ENCODE peak calls at places on chromosome 3, in seven cellular contexts. One of them, this sample, is unnamed. For H3K27me3, the result is how much of the 10 kb centered on the place peaks cover.

GRCh38 chr3:184764176-184764575 is 47.8 kb upstream of the VPS8 start:
- DNase-seq in heart right ventricle: no peak
- DNase-seq in CD8-positive, alpha-beta T cell: no peak
- DNase-seq in adipocyte: no peak
- DNase-seq in astrocyte: no peak
- DNase-seq in right cardiac atrium: no peak
- DNase-seq in left ventricle myocardium inferior: no peak
- DNase-seq in this sample: no peak

GRCh38 chr3:110227987-110228386 is 843.6 kb upstream of the NECTIN3 start:
- DNase-seq in heart right ventricle: no peak
- DNase-seq in right cardiac atrium: no peak
- DNase-seq in left ventricle myocardium inferior: no peak
- DNase-seq in adipocyte: no peak
- DNase-seq in astrocyte: no peak
- DNase-seq in CD8-positive, alpha-beta T cell: no peak
- DNase-seq in this sample: no peak

GRCh38 chr3:84893211-84893610 is 65.6 kb upstream of the CADM2 start:
- DNase-seq in right cardiac atrium: no peak
- DNase-seq in heart right ventricle: no peak
- DNase-seq in adipocyte: no peak
- DNase-seq in left ventricle myocardium inferior: no peak
- DNase-seq in astrocyte: no peak
- DNase-seq in CD8-positive, alpha-beta T cell: no peak
- DNase-seq in this sample: no peak

GRCh38 chr3:56484525-56485024 is 16.3 kb upstream of the ERC2 start:
- DNase-seq in astrocyte: no peak
- DNase-seq in CD8-positive, alpha-beta T cell: no peak
- DNase-seq in adipocyte: no peak
- DNase-seq in heart right ventricle: no peak
- DNase-seq in left ventricle myocardium inferior: no peak
- DNase-seq in right cardiac atrium: no peak
- DNase-seq in this sample: no peak

GRCh38 chr3:140244893-140245292 is 309.9 kb downstream of the CLSTN2 start:
- DNase-seq in left ventricle myocardium inferior: no peak
- DNase-seq in adipocyte: peak
- DNase-seq in astrocyte: peak
- DNase-seq in heart right ventricle: no peak
- DNase-seq in right cardiac atrium: no peak
- DNase-seq in CD8-positive, alpha-beta T cell: no peak
- DNase-seq in this sample: no peak

GRCh38 chr3:115146418-115147328 is at the start of gene ZBTB20:
- DNase-seq in left ventricle myocardium inferior: peak
- DNase-seq in astrocyte: peak
- DNase-seq in heart right ventricle: peak
- DNase-seq in adipocyte: peak
- DNase-seq in right cardiac atrium: peak
- DNase-seq in CD8-positive, alpha-beta T cell: peak
- DNase-seq in this sample: peak

GRCh38 chr3:177781686-177782161 is 584.4 kb upstream of the TBL1XR1 start:
- DNase-seq in astrocyte: peak
- DNase-seq in heart right ventricle: peak
- DNase-seq in adipocyte: peak
- DNase-seq in CD8-positive, alpha-beta T cell: no peak
- DNase-seq in left ventricle myocardium inferior: peak
- DNase-seq in right cardiac atrium: peak
- DNase-seq in this sample: peak

GRCh38 chr3:18194431-18194830 is 230.7 kb downstream of the SATB1 start:
- DNase-seq in adipocyte: no peak
- DNase-seq in heart right ventricle: no peak
- DNase-seq in right cardiac atrium: no peak
- DNase-seq in left ventricle myocardium inferior: no peak
- DNase-seq in CD8-positive, alpha-beta T cell: no peak
- DNase-seq in astrocyte: no peak
- DNase-seq in this sample: no peak

GRCh38 chr3:62046326-62046725 is 327.0 kb downstream of the FEZF2 start:
- DNase-seq in CD8-positive, alpha-beta T cell: no peak
- DNase-seq in left ventricle myocardium inferior: no peak
- DNase-seq in adipocyte: peak
- DNase-seq in heart right ventricle: no peak
- DNase-seq in astrocyte: peak
- DNase-seq in right cardiac atrium: no peak
- DNase-seq in this sample: peak

GRCh38 chr3:156626104-156626503 is 48.3 kb upstream of the TIPARP start:
- DNase-seq in astrocyte: peak
- DNase-seq in heart right ventricle: no peak
- DNase-seq in adipocyte: no peak
- DNase-seq in left ventricle myocardium inferior: no peak
- DNase-seq in CD8-positive, alpha-beta T cell: no peak
- DNase-seq in right cardiac atrium: no peak
- DNase-seq in this sample: no peak

GRCh38 chr3:120983321-120983665 is 75.3 kb downstream of the STXBP5L start:
- DNase-seq in astrocyte: no peak
- DNase-seq in CD8-positive, alpha-beta T cell: no peak
- DNase-seq in adipocyte: no peak
- DNase-seq in right cardiac atrium: no peak
- DNase-seq in heart right ventricle: no peak
- DNase-seq in left ventricle myocardium inferior: no peak
- DNase-seq in this sample: no peak

GRCh38 chr3:175985781-175986180 is 1126.6 kb downstream of the NAALADL2 start:
- DNase-seq in adipocyte: no peak
- DNase-seq in right cardiac atrium: no peak
- DNase-seq in astrocyte: no peak
- DNase-seq in left ventricle myocardium inferior: no peak
- DNase-seq in CD8-positive, alpha-beta T cell: no peak
- DNase-seq in heart right ventricle: no peak
- DNase-seq in this sample: no peak

GRCh38 chr3:175983369-175983768 is 1124.2 kb downstream of the NAALADL2 start:
- DNase-seq in right cardiac atrium: no peak
- DNase-seq in CD8-positive, alpha-beta T cell: no peak
- DNase-seq in adipocyte: peak
- DNase-seq in astrocyte: peak
- DNase-seq in left ventricle myocardium inferior: no peak
- DNase-seq in heart right ventricle: no peak
- DNase-seq in this sample: no peak

GRCh38 chr3:175989161-175989560 is 1130.0 kb downstream of the NAALADL2 start:
- DNase-seq in adipocyte: no peak
- DNase-seq in right cardiac atrium: peak
- DNase-seq in CD8-positive, alpha-beta T cell: no peak
- DNase-seq in astrocyte: no peak
- DNase-seq in left ventricle myocardium inferior: no peak
- DNase-seq in heart right ventricle: no peak
- DNase-seq in this sample: no peak

DNA sequence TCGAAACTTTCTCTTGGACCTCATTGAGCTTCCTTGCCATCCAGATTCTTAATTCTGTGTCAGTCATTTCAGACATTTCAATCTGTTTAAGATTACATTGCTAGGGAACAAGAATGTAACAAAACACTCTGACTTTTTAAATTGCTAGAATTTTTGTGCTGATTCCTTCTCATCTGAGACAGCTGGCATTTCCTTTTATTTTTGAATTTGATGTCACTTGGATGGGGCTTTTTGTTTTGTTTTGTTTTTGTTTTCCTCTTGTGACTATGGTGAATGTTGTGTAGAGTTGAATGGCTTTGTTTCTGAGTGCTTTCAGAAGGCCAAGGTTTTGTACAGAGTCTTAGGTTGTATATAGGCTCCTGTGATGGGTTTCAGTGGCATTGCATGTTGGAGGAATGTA is 1129.3 kb downstream of the NAALADL2 start:
- DNase-seq in heart right ventricle: no peak
- DNase-seq in left ventricle myocardium inferior: no peak
- DNase-seq in CD8-positive, alpha-beta T cell: no peak
- DNase-seq in astrocyte: no peak
- DNase-seq in adipocyte: peak
- DNase-seq in right cardiac atrium: no peak
- DNase-seq in this sample: peak
- H3K27me3 ChIP-seq in heart right ventricle: under half
- H3K27me3 ChIP-seq in left ventricle myocardium inferior: under half
- H3K27me3 ChIP-seq in CD8-positive, alpha-beta T cell: under half
- H3K27me3 ChIP-seq in astrocyte: under half
- H3K27me3 ChIP-seq in adipocyte: under half
- H3K27me3 ChIP-seq in right cardiac atrium: under half
- H3K27me3 ChIP-seq in this sample: under half

GRCh38 chr3:28575748-28576589 is 227.3 kb upstream of the AZI2 start:
- DNase-seq in CD8-positive, alpha-beta T cell: no peak
- DNase-seq in astrocyte: peak
- DNase-seq in adipocyte: peak
- DNase-seq in heart right ventricle: peak
- DNase-seq in right cardiac atrium: peak
- DNase-seq in left ventricle myocardium inferior: peak
- DNase-seq in this sample: peak
- H3K4me3 ChIP-seq in CD8-positive, alpha-beta T cell: no peak
- H3K4me3 ChIP-seq in astrocyte: peak
- H3K4me3 ChIP-seq in adipocyte: peak
- H3K4me3 ChIP-seq in heart right ventricle: peak
- H3K4me3 ChIP-seq in right cardiac atrium: peak
- H3K4me3 ChIP-seq in left ventricle myocardium inferior: peak
- H3K4me3 ChIP-seq in this sample: peak

DNA sequence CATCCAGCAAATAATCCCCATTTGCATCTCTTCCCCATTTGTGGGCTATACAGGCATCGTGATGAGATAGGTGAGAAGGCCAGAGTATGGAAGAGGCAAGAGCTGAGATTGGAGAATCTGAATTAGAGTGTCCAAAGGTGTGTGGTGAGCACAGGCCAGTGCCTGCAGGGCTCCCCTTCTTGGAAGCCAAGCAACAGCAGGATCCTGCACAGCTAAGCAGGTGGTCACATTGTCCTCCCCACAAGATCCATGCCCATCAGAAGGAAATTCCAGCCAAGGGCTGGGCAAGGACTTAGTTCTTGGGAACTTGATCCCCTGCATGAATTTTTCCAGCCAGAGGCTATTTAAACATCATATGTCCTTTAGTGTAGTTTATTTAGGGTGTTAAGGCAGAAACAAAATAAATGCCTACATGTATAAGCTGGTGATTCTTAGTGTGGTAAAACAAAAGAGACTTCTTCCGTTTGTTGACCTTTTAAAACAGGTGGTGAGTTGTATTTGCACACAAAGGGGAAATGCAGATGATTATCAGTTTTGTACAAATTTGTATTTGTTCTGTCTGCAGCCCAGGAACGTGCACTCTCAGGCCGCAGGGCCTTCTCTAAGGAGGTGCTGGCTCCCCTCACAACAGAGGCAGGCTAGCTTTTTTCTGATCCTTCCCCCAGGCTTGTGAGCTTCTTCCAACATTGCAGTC is 110.2 kb downstream of the PLCL2 start:
- DNase-seq in heart right ventricle: no peak
- DNase-seq in CD8-positive, alpha-beta T cell: no peak
- DNase-seq in adipocyte: peak
- DNase-seq in right cardiac atrium: no peak
- DNase-seq in left ventricle myocardium inferior: no peak
- DNase-seq in astrocyte: no peak
- DNase-seq in this sample: no peak
- H3K27me3 ChIP-seq in heart right ventricle: under half
- H3K27me3 ChIP-seq in CD8-positive, alpha-beta T cell: under half
- H3K27me3 ChIP-seq in adipocyte: under half
- H3K27me3 ChIP-seq in right cardiac atrium: under half
- H3K27me3 ChIP-seq in left ventricle myocardium inferior: under half
- H3K27me3 ChIP-seq in astrocyte: under half
- H3K27me3 ChIP-seq in this sample: under half

DNA sequence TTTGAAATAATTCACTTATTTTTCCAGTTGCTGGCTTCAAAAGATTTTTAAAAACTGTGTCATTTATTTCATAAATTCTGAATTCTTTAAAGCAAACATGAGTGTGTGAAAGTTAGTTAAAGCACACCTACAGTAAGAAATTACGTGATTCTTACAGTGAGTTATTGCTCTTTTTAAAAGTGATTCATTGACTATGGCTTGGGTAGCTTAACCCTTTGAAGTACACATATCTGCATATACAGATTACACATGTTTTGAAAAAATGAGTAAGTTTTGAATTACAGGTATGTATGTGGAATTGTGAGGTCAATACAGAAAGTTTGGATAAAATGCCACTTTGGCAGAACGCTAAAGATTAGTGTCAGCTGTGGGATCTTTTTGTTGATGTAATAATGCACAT is 64.5 kb upstream of the MBNL1 start:
- DNase-seq in adipocyte: no peak
- DNase-seq in left ventricle myocardium inferior: no peak
- DNase-seq in CD8-positive, alpha-beta T cell: no peak
- DNase-seq in astrocyte: no peak
- DNase-seq in right cardiac atrium: no peak
- DNase-seq in heart right ventricle: no peak
- DNase-seq in this sample: no peak
- H3K4me3 ChIP-seq in adipocyte: peak
- H3K4me3 ChIP-seq in left ventricle myocardium inferior: peak
- H3K4me3 ChIP-seq in CD8-positive, alpha-beta T cell: no peak
- H3K4me3 ChIP-seq in astrocyte: no peak
- H3K4me3 ChIP-seq in right cardiac atrium: no peak
- H3K4me3 ChIP-seq in heart right ventricle: peak
- H3K4me3 ChIP-seq in this sample: peak

GRCh38 chr3:3191675-3192480 is 12.4 kb upstream of the CRBN start:
- DNase-seq in right cardiac atrium: no peak
- DNase-seq in CD8-positive, alpha-beta T cell: peak
- DNase-seq in adipocyte: no peak
- DNase-seq in astrocyte: peak
- DNase-seq in left ventricle myocardium inferior: no peak
- DNase-seq in heart right ventricle: no peak
- DNase-seq in this sample: no peak
- H3K27me3 ChIP-seq in right cardiac atrium: under half
- H3K27me3 ChIP-seq in CD8-positive, alpha-beta T cell: under half
- H3K27me3 ChIP-seq in adipocyte: under half
- H3K27me3 ChIP-seq in astrocyte: under half
- H3K27me3 ChIP-seq in left ventricle myocardium inferior: under half
- H3K27me3 ChIP-seq in heart right ventricle: under half
- H3K27me3 ChIP-seq in this sample: under half

GRCh38 chr3:122992628-122993570 is 34.7 kb downstream of the SEMA5B start:
- DNase-seq in heart right ventricle: no peak
- DNase-seq in left ventricle myocardium inferior: no peak
- DNase-seq in right cardiac atrium: peak
- DNase-seq in astrocyte: peak
- DNase-seq in CD8-positive, alpha-beta T cell: no peak
- DNase-seq in adipocyte: no peak
- DNase-seq in this sample: peak
- H3K4me3 ChIP-seq in heart right ventricle: no peak
- H3K4me3 ChIP-seq in left ventricle myocardium inferior: no peak
- H3K4me3 ChIP-seq in right cardiac atrium: no peak
- H3K4me3 ChIP-seq in astrocyte: no peak
- H3K4me3 ChIP-seq in CD8-positive, alpha-beta T cell: no peak
- H3K4me3 ChIP-seq in adipocyte: no peak
- H3K4me3 ChIP-seq in this sample: no peak